ENCODE peak calls at places on chromosome 19, in seven cellular contexts. G is lung, J is heart left ventricle, O is spleen, X is sigmoid colon, T is tibial artery, Q is AG04450. C is an unnamed sample.

GRCh38 chr19:19550454-19550842 is 12.4 kb downstream of the CILP2 start:
- DNase-seq in J (no peak), G (no peak), X (no peak), Q (no peak), T (peak; percentile 60), O (no peak), C (no peak)

GRCh38 chr19:49212302-49212701 is 54.7 kb downstream of the TRPM4 start:
- DNase-seq in G (no peak), T (no peak), J (no peak), O (no peak), Q (no peak), X (no peak), C (no peak)

GRCh38 chr19:35513231-35513974 is at the start of gene DMKN:
- DNase-seq in T (no peak), J (no peak), G (no peak), Q (no peak), X (no peak), O (no peak), C (no peak)

GRCh38 chr19:36113895-36114762 is 546 bp downstream of the POLR2I start:
- DNase-seq in X (no peak), Q (no peak), T (peak; percentile 81), O (peak; percentile 84), G (peak; percentile 45), J (peak; percentile 43), C (no peak)

GRCh38 chr19:29526730-29527499 is 1.1 kb downstream of the VSTM2B start:
- DNase-seq in G (no peak), Q (no peak), X (no peak), J (no peak), T (no peak), O (peak; percentile 57), C (no peak)

GRCh38 chr19:43470288-43470687 is 4.9 kb upstream of the LYPD3 start:
- DNase-seq in J (no peak), G (no peak), T (no peak), Q (peak; percentile 24), O (no peak), X (no peak), C (no peak)

GRCh38 chr19:4258181-4258580 is 11.3 kb downstream of the YJU2 start:
- DNase-seq in G (no peak), J (no peak), T (no peak), X (no peak), Q (no peak), O (no peak), C (no peak)

GRCh38 chr19:27654266-27654990 is 1558.5 kb downstream of the UQCRFS1 start:
- DNase-seq in T (no peak), Q (no peak), G (no peak), J (no peak), X (no peak), O (no peak), C (no peak)

GRCh38 chr19:50646074-50646807 is 3.0 kb upstream of the C19orf81 start:
- DNase-seq in J (no peak), T (no peak), G (no peak), Q (no peak), X (no peak), O (no peak), C (no peak)

GRCh38 chr19:7637374-7638256 is 705 bp downstream of the STXBP2 start:
- DNase-seq in G (peak; percentile 74), Q (no peak), O (peak; percentile 93), T (no peak), J (no peak), X (no peak), C (peak; percentile 51)

GRCh38 chr19:47186337-47187022 is 44.5 kb downstream of the BBC3 start:
- DNase-seq in J (no peak), O (peak; percentile 80), Q (no peak), T (no peak), X (no peak), G (no peak), C (no peak)

GRCh38 chr19:35703343-35703742 is 1.0 kb upstream of the ZBTB32 start:
- DNase-seq in Q (no peak), J (no peak), T (no peak), G (no peak), O (no peak), X (no peak), C (no peak)

GRCh38 chr19:49413348-49413747 is 9.9 kb downstream of the PTH2 start:
- DNase-seq in O (no peak), T (no peak), X (no peak), Q (no peak), J (peak; percentile 37), G (no peak), C (no peak)

GRCh38 chr19:3760871-3761361 is 576 bp downstream of the APBA3 start:
- DNase-seq in O (no peak), X (no peak), T (no peak), G (no peak), J (no peak), Q (no peak), C (no peak)

GRCh38 chr19:33609353-33609752 is 12.4 kb upstream of the CHST8 start:
- DNase-seq in Q (no peak), X (no peak), T (no peak), J (no peak), O (no peak), G (no peak), C (no peak)

DNA sequence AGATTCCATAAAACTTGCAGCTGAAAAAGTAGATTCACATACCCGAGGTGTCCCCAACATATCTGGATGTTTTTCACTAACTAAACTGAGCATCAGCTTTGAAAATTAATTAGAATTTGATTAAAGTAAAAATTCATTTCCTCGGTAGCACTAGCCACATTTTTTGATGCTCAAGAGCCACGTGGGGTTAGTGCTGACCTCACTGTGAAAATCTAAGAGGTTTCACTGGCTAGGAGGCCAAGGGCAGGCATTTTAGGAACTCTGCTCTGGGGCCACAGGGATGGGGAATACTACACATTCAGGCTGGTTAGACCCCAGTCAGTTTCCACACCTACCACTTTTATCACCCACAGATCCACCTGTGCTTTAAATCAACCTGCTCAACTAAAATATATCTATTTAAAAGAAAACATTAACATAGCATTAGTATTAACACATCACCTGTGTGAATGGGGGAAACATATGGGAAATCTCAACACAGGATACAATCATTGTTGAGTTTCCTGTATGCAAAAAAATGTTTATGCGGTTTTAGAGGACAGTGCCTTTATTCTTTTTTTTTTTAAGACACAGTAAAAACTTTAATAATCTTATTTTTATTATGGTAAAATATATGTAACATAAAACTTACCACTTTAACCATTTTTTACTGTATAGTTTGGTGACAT is 45.5 kb downstream of the BRD4 start:
- DNase-seq in X (no peak), J (no peak), G (no peak), Q (no peak), O (no peak), T (no peak), C (no peak)
- H3K27ac ChIP-seq in X (no peak overlapping the region), J (no peak overlapping the region), G (no peak overlapping the region), Q (no peak overlapping the region), O (no peak overlapping the region), T (peak overlapping the region; percentile 18), C (no peak overlapping the region)

DNA sequence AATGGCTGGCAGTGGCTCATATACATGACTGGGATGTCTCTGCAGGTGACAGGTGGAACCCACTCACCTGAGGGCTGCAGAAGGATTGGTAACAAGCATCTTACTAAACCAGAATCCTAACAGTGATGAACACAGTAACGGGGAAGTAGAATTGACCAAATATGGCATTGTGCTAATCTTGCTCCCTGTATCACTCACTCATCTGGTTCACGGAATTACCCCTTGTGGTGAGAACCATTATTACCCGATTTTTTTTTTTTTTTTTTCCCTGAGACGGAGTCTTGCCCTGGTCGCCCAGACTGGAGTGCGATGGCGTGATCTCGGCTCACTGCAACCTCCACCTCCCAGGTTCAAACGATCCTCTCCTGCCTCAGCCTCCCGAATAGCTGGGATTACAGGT is 69.5 kb downstream of the PTPRS start:
- DNase-seq in J (no peak), T (no peak), Q (no peak), O (no peak), X (no peak), G (no peak), C (no peak)
- TF ChIP-seq CTCF in J (no peak), T (no peak), Q (peak; percentile 28), O (no peak), X (no peak), G (no peak), C (no peak)

DNA sequence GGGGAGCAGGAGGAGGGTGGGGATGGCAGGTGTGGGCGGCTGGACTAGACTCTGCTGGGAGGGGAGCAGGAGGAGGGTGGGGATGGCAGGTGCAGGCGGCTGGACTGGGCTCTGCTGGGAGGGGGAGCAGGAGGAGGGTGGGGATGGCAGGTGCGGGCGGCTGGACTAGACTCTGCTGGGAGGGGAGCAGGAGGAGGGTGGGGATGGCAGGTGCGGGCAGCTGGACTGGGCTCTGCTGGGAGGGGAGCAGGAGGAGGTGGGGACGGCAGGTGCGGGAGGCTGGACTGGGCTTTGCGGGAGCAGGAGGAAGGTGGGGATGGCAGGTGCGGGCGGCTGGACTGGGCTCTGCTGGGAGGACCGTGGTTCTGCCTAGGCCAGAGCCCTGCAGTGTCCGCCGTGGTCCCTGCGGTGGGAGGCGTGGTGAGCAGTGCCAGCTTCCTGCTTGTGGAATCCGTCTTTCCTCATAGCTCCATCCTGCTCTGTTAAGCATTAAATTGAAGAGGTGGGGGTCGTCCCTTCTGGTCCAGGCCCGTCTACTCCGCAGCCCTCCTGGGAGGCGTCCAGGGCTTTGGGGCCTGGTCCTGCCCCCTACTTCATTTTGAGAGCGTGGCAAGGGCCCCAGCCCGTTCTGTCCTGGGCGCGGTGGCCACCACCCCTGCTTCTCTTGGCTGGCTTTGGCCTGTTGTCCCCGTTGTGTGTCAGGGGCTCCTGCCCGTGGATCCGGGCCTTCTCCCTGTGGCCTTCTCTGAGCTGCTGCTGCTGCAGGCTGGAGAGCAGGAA is 4.7 kb downstream of the SPPL2B start:
- DNase-seq in J (no peak), T (no peak), G (no peak), Q (no peak), X (no peak), O (peak; percentile 85), C (no peak)
- H3K27ac ChIP-seq in J (no peak overlapping the region), T (no peak overlapping the region), G (no peak overlapping the region), Q (no peak overlapping the region), X (no peak overlapping the region), O (peak overlapping the region; percentile 5), C (no peak overlapping the region)

DNA sequence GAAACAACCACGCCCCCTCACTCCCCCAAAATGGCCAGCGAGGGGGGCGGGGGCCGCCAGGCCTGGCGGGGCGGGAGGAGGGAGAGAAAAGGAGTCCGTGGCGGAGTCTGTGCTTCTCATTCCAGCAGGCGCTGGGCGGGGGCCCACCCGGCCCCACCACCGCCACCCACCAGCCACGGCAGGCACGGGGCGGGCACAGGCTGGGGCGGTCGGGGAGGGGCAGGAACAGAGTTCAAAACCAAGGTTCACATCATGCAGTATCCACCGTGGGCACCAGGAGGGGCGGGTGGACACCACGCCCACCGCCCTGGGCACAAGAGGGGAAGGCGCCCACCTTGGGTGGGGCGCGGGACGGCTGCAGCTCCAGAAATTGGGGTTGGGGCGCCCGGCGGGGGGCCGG is 12.8 kb downstream of the DPF1 start:
- DNase-seq in X (no peak), O (no peak), J (no peak), Q (no peak), T (no peak), G (no peak), C (no peak)
- TF ChIP-seq CTCF in X (no peak), O (no peak), J (no peak), Q (no peak), T (no peak), G (no peak), C (no peak)

DNA sequence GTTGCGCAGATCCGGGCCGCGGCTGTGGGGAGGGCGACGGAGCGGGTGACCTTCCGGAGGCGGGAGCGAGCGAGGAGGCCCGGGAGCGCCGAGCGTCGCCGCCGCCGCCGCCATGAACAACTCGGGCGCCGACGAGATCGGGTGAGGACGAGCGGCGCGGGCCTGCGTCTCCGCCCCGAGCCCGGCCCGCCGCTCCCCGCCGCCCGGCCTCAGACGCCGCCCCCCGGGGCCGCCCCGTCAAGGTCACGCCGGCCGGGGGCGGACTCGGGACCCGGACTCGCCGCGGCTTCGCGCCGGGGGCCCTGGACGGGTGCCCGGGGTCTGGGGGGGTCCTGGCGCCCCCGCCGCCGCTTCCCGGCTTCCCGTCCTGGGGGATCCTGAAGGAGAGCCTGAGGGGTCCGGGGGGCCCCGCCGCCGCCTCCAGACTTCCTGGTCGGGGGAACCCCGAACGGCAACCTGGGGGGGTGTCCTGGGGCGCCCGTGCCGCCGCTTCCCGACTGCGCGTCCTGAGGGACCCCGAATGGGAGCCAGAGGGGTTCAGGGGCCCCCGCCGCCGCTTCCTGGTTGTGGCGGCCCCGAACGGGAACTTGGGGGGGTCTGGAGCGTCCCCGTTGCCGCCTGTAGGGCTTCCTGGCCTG is 395 bp downstream of the DAZAP1 start:
- DNase-seq in Q (no peak), O (peak; percentile 93), J (peak; percentile 51), G (peak; percentile 50), T (peak; percentile 75), X (peak; percentile 74), C (peak; percentile 44)
- H3K27ac ChIP-seq in Q (peak overlapping the region; percentile 78), O (peak overlapping the region; percentile 93), J (peak overlapping the region; percentile 94), G (peak overlapping the region; percentile 93), T (peak overlapping the region; percentile 92), X (peak overlapping the region; percentile 91), C (peak overlapping the region; percentile 96)

C was measured in left ventricle myocardium inferior.